ENCODE peak calls at places on chromosomes 6 and 20, in nine cellular contexts. One of them, this sample, is unnamed.

GRCh38 chr20:46694484-46694883 is 5.2 kb upstream of the TP53RK start:
- DNase-seq in T-cell: no peak
- DNase-seq in NCI-H1105 treated with DMSO at 0.1 percent for 48 hours: no peak
- DNase-seq in fibroblast of the conjunctiva: peak; percentile 26
- DNase-seq in stimulated activated CD4-positive, alpha-beta T cell treated with anti-CD3 and anti-CD28 coated beads, Interleukin-12 subunit alpha, Interleukin-12 subunit beta, amount 100 ng/mL, for 4 hours: no peak
- DNase-seq in upper lobe of left lung: no peak
- DNase-seq in astrocyte of the spinal cord: peak; percentile 18
- DNase-seq in H54: no peak
- DNase-seq in activated naive CD4-positive, alpha-beta T cell treated with Interleukin-2 at 50 U/mL for 16 hours: no peak
- DNase-seq in this sample: no peak

GRCh38 chr20:50192364-50193168 is 1.9 kb downstream of the CEBPB start:
- DNase-seq in T-cell: peak; percentile 73
- DNase-seq in NCI-H1105 treated with DMSO at 0.1 percent for 48 hours: peak; percentile 64
- DNase-seq in fibroblast of the conjunctiva: peak; percentile 94
- DNase-seq in stimulated activated CD4-positive, alpha-beta T cell treated with anti-CD3 and anti-CD28 coated beads, Interleukin-12 subunit alpha, Interleukin-12 subunit beta, amount 100 ng/mL, for 4 hours: peak; percentile 77
- DNase-seq in upper lobe of left lung: peak; percentile 93
- DNase-seq in astrocyte of the spinal cord: peak; percentile 92
- DNase-seq in H54: peak; percentile 76
- DNase-seq in activated naive CD4-positive, alpha-beta T cell treated with Interleukin-2 at 50 U/mL for 16 hours: peak; percentile 87
- DNase-seq in this sample: no peak

GRCh38 chr6:158070513-158070912 is 88.8 kb downstream of the SYNJ2 start:
- DNase-seq in T-cell: no peak
- DNase-seq in NCI-H1105 treated with DMSO at 0.1 percent for 48 hours: no peak
- DNase-seq in fibroblast of the conjunctiva: no peak
- DNase-seq in stimulated activated CD4-positive, alpha-beta T cell treated with anti-CD3 and anti-CD28 coated beads, Interleukin-12 subunit alpha, Interleukin-12 subunit beta, amount 100 ng/mL, for 4 hours: no peak
- DNase-seq in upper lobe of left lung: no peak
- DNase-seq in astrocyte of the spinal cord: no peak
- DNase-seq in H54: no peak
- DNase-seq in activated naive CD4-positive, alpha-beta T cell treated with Interleukin-2 at 50 U/mL for 16 hours: no peak
- DNase-seq in this sample: no peak

GRCh38 chr6:136710877-136711552 is 81.3 kb downstream of the MAP3K5 start:
- DNase-seq in T-cell: no peak
- DNase-seq in NCI-H1105 treated with DMSO at 0.1 percent for 48 hours: no peak
- DNase-seq in fibroblast of the conjunctiva: no peak
- DNase-seq in stimulated activated CD4-positive, alpha-beta T cell treated with anti-CD3 and anti-CD28 coated beads, Interleukin-12 subunit alpha, Interleukin-12 subunit beta, amount 100 ng/mL, for 4 hours: no peak
- DNase-seq in upper lobe of left lung: no peak
- DNase-seq in astrocyte of the spinal cord: no peak
- DNase-seq in H54: no peak
- DNase-seq in activated naive CD4-positive, alpha-beta T cell treated with Interleukin-2 at 50 U/mL for 16 hours: no peak
- DNase-seq in this sample: no peak

GRCh38 chr6:711925-712324 is 19.0 kb upstream of the EXOC2 start:
- DNase-seq in T-cell: no peak
- DNase-seq in NCI-H1105 treated with DMSO at 0.1 percent for 48 hours: no peak
- DNase-seq in fibroblast of the conjunctiva: no peak
- DNase-seq in stimulated activated CD4-positive, alpha-beta T cell treated with anti-CD3 and anti-CD28 coated beads, Interleukin-12 subunit alpha, Interleukin-12 subunit beta, amount 100 ng/mL, for 4 hours: no peak
- DNase-seq in upper lobe of left lung: no peak
- DNase-seq in astrocyte of the spinal cord: no peak
- DNase-seq in H54: no peak
- DNase-seq in activated naive CD4-positive, alpha-beta T cell treated with Interleukin-2 at 50 U/mL for 16 hours: no peak
- DNase-seq in this sample: no peak

GRCh38 chr20:23632711-23633573 is 4.8 kb downstream of the CST3 start:
- DNase-seq in T-cell: no peak
- DNase-seq in NCI-H1105 treated with DMSO at 0.1 percent for 48 hours: no peak
- DNase-seq in fibroblast of the conjunctiva: no peak
- DNase-seq in stimulated activated CD4-positive, alpha-beta T cell treated with anti-CD3 and anti-CD28 coated beads, Interleukin-12 subunit alpha, Interleukin-12 subunit beta, amount 100 ng/mL, for 4 hours: no peak
- DNase-seq in upper lobe of left lung: no peak
- DNase-seq in astrocyte of the spinal cord: no peak
- DNase-seq in H54: no peak
- DNase-seq in activated naive CD4-positive, alpha-beta T cell treated with Interleukin-2 at 50 U/mL for 16 hours: no peak
- DNase-seq in this sample: no peak

GRCh38 chr20:1242530-1242929 is 16.7 kb downstream of the RAD21L1 start:
- DNase-seq in T-cell: no peak
- DNase-seq in NCI-H1105 treated with DMSO at 0.1 percent for 48 hours: no peak
- DNase-seq in fibroblast of the conjunctiva: no peak
- DNase-seq in stimulated activated CD4-positive, alpha-beta T cell treated with anti-CD3 and anti-CD28 coated beads, Interleukin-12 subunit alpha, Interleukin-12 subunit beta, amount 100 ng/mL, for 4 hours: no peak
- DNase-seq in upper lobe of left lung: no peak
- DNase-seq in astrocyte of the spinal cord: peak; percentile 76
- DNase-seq in H54: peak; percentile 50
- DNase-seq in activated naive CD4-positive, alpha-beta T cell treated with Interleukin-2 at 50 U/mL for 16 hours: no peak
- DNase-seq in this sample: no peak

GRCh38 chr6:159819932-159820640 is 20.0 kb downstream of the PNLDC1 start:
- DNase-seq in T-cell: peak; percentile 26
- DNase-seq in NCI-H1105 treated with DMSO at 0.1 percent for 48 hours: no peak
- DNase-seq in fibroblast of the conjunctiva: no peak
- DNase-seq in stimulated activated CD4-positive, alpha-beta T cell treated with anti-CD3 and anti-CD28 coated beads, Interleukin-12 subunit alpha, Interleukin-12 subunit beta, amount 100 ng/mL, for 4 hours: peak; percentile 27
- DNase-seq in upper lobe of left lung: peak; percentile 59
- DNase-seq in astrocyte of the spinal cord: no peak
- DNase-seq in H54: no peak
- DNase-seq in activated naive CD4-positive, alpha-beta T cell treated with Interleukin-2 at 50 U/mL for 16 hours: peak; percentile 22
- DNase-seq in this sample: no peak

GRCh38 chr6:626236-626635 is 30.7 kb downstream of the HUS1B start:
- DNase-seq in T-cell: no peak
- DNase-seq in NCI-H1105 treated with DMSO at 0.1 percent for 48 hours: no peak
- DNase-seq in fibroblast of the conjunctiva: no peak
- DNase-seq in stimulated activated CD4-positive, alpha-beta T cell treated with anti-CD3 and anti-CD28 coated beads, Interleukin-12 subunit alpha, Interleukin-12 subunit beta, amount 100 ng/mL, for 4 hours: no peak
- DNase-seq in upper lobe of left lung: no peak
- DNase-seq in astrocyte of the spinal cord: peak; percentile 45
- DNase-seq in H54: no peak
- DNase-seq in activated naive CD4-positive, alpha-beta T cell treated with Interleukin-2 at 50 U/mL for 16 hours: no peak
- DNase-seq in this sample: no peak

GRCh38 chr6:119333707-119334295 is 15.8 kb downstream of the MAN1A1 start:
- DNase-seq in T-cell: no peak
- DNase-seq in NCI-H1105 treated with DMSO at 0.1 percent for 48 hours: peak; percentile 64
- DNase-seq in fibroblast of the conjunctiva: no peak
- DNase-seq in stimulated activated CD4-positive, alpha-beta T cell treated with anti-CD3 and anti-CD28 coated beads, Interleukin-12 subunit alpha, Interleukin-12 subunit beta, amount 100 ng/mL, for 4 hours: no peak
- DNase-seq in upper lobe of left lung: no peak
- DNase-seq in astrocyte of the spinal cord: no peak
- DNase-seq in H54: no peak
- DNase-seq in activated naive CD4-positive, alpha-beta T cell treated with Interleukin-2 at 50 U/mL for 16 hours: no peak
- DNase-seq in this sample: no peak

GRCh38 chr6:44054635-44055559 is 72.4 kb downstream of the MRPL14 start:
- DNase-seq in T-cell: no peak
- DNase-seq in NCI-H1105 treated with DMSO at 0.1 percent for 48 hours: no peak
- DNase-seq in fibroblast of the conjunctiva: no peak
- DNase-seq in stimulated activated CD4-positive, alpha-beta T cell treated with anti-CD3 and anti-CD28 coated beads, Interleukin-12 subunit alpha, Interleukin-12 subunit beta, amount 100 ng/mL, for 4 hours: no peak
- DNase-seq in upper lobe of left lung: no peak
- DNase-seq in astrocyte of the spinal cord: peak; percentile 63
- DNase-seq in H54: no peak
- DNase-seq in activated naive CD4-positive, alpha-beta T cell treated with Interleukin-2 at 50 U/mL for 16 hours: no peak
- DNase-seq in this sample: no peak

GRCh38 chr20:20697325-20697845 is 15.1 kb downstream of the RALGAPA2 start:
- DNase-seq in T-cell: no peak
- DNase-seq in NCI-H1105 treated with DMSO at 0.1 percent for 48 hours: no peak
- DNase-seq in fibroblast of the conjunctiva: no peak
- DNase-seq in stimulated activated CD4-positive, alpha-beta T cell treated with anti-CD3 and anti-CD28 coated beads, Interleukin-12 subunit alpha, Interleukin-12 subunit beta, amount 100 ng/mL, for 4 hours: no peak
- DNase-seq in upper lobe of left lung: no peak
- DNase-seq in astrocyte of the spinal cord: no peak
- DNase-seq in H54: no peak
- DNase-seq in activated naive CD4-positive, alpha-beta T cell treated with Interleukin-2 at 50 U/mL for 16 hours: no peak
- DNase-seq in this sample: no peak

GRCh38 chr6:53302678-53303360 is 45.9 kb downstream of the ELOVL5 start:
- DNase-seq in T-cell: no peak
- DNase-seq in NCI-H1105 treated with DMSO at 0.1 percent for 48 hours: no peak
- DNase-seq in fibroblast of the conjunctiva: peak; percentile 27
- DNase-seq in stimulated activated CD4-positive, alpha-beta T cell treated with anti-CD3 and anti-CD28 coated beads, Interleukin-12 subunit alpha, Interleukin-12 subunit beta, amount 100 ng/mL, for 4 hours: no peak
- DNase-seq in upper lobe of left lung: no peak
- DNase-seq in astrocyte of the spinal cord: peak; percentile 88
- DNase-seq in H54: peak; percentile 85
- DNase-seq in activated naive CD4-positive, alpha-beta T cell treated with Interleukin-2 at 50 U/mL for 16 hours: no peak
- DNase-seq in this sample: no peak

GRCh38 chr20:47419953-47420352 is 63.5 kb upstream of the ZMYND8 start:
- DNase-seq in T-cell: no peak
- DNase-seq in NCI-H1105 treated with DMSO at 0.1 percent for 48 hours: no peak
- DNase-seq in fibroblast of the conjunctiva: no peak
- DNase-seq in stimulated activated CD4-positive, alpha-beta T cell treated with anti-CD3 and anti-CD28 coated beads, Interleukin-12 subunit alpha, Interleukin-12 subunit beta, amount 100 ng/mL, for 4 hours: no peak
- DNase-seq in upper lobe of left lung: no peak
- DNase-seq in astrocyte of the spinal cord: no peak
- DNase-seq in H54: no peak
- DNase-seq in activated naive CD4-positive, alpha-beta T cell treated with Interleukin-2 at 50 U/mL for 16 hours: no peak
- DNase-seq in this sample: no peak

GRCh38 chr20:36717657-36718056 is 28.2 kb downstream of the NDRG3 start:
- DNase-seq in T-cell: no peak
- DNase-seq in NCI-H1105 treated with DMSO at 0.1 percent for 48 hours: peak; percentile 3
- DNase-seq in fibroblast of the conjunctiva: no peak
- DNase-seq in stimulated activated CD4-positive, alpha-beta T cell treated with anti-CD3 and anti-CD28 coated beads, Interleukin-12 subunit alpha, Interleukin-12 subunit beta, amount 100 ng/mL, for 4 hours: no peak
- DNase-seq in upper lobe of left lung: no peak
- DNase-seq in astrocyte of the spinal cord: no peak
- DNase-seq in H54: no peak
- DNase-seq in activated naive CD4-positive, alpha-beta T cell treated with Interleukin-2 at 50 U/mL for 16 hours: no peak
- DNase-seq in this sample: no peak

GRCh38 chr20:4563534-4563933 is 158.2 kb upstream of the PRND start:
- DNase-seq in T-cell: no peak
- DNase-seq in NCI-H1105 treated with DMSO at 0.1 percent for 48 hours: no peak
- DNase-seq in fibroblast of the conjunctiva: no peak
- DNase-seq in stimulated activated CD4-positive, alpha-beta T cell treated with anti-CD3 and anti-CD28 coated beads, Interleukin-12 subunit alpha, Interleukin-12 subunit beta, amount 100 ng/mL, for 4 hours: no peak
- DNase-seq in upper lobe of left lung: no peak
- DNase-seq in astrocyte of the spinal cord: peak; percentile 71
- DNase-seq in H54: no peak
- DNase-seq in activated naive CD4-positive, alpha-beta T cell treated with Interleukin-2 at 50 U/mL for 16 hours: no peak
- DNase-seq in this sample: no peak

GRCh38 chr20:10857362-10858070 is 183.7 kb upstream of the JAG1 start:
- DNase-seq in T-cell: no peak
- DNase-seq in NCI-H1105 treated with DMSO at 0.1 percent for 48 hours: no peak
- DNase-seq in fibroblast of the conjunctiva: peak; percentile 80
- DNase-seq in stimulated activated CD4-positive, alpha-beta T cell treated with anti-CD3 and anti-CD28 coated beads, Interleukin-12 subunit alpha, Interleukin-12 subunit beta, amount 100 ng/mL, for 4 hours: no peak
- DNase-seq in upper lobe of left lung: no peak
- DNase-seq in astrocyte of the spinal cord: peak; percentile 83
- DNase-seq in H54: peak; percentile 39
- DNase-seq in activated naive CD4-positive, alpha-beta T cell treated with Interleukin-2 at 50 U/mL for 16 hours: no peak
- DNase-seq in this sample: no peak

GRCh38 chr6:132498638-132499037 is 14.3 kb downstream of the STX7 start:
- DNase-seq in T-cell: no peak
- DNase-seq in NCI-H1105 treated with DMSO at 0.1 percent for 48 hours: no peak
- DNase-seq in fibroblast of the conjunctiva: no peak
- DNase-seq in stimulated activated CD4-positive, alpha-beta T cell treated with anti-CD3 and anti-CD28 coated beads, Interleukin-12 subunit alpha, Interleukin-12 subunit beta, amount 100 ng/mL, for 4 hours: no peak
- DNase-seq in upper lobe of left lung: no peak
- DNase-seq in astrocyte of the spinal cord: no peak
- DNase-seq in H54: no peak
- DNase-seq in activated naive CD4-positive, alpha-beta T cell treated with Interleukin-2 at 50 U/mL for 16 hours: no peak
- DNase-seq in this sample: no peak

GRCh38 chr6:42347456-42347855 is 104.3 kb downstream of the TRERF1 start:
- DNase-seq in T-cell: no peak
- DNase-seq in NCI-H1105 treated with DMSO at 0.1 percent for 48 hours: no peak
- DNase-seq in fibroblast of the conjunctiva: no peak
- DNase-seq in stimulated activated CD4-positive, alpha-beta T cell treated with anti-CD3 and anti-CD28 coated beads, Interleukin-12 subunit alpha, Interleukin-12 subunit beta, amount 100 ng/mL, for 4 hours: no peak
- DNase-seq in upper lobe of left lung: no peak
- DNase-seq in astrocyte of the spinal cord: no peak
- DNase-seq in H54: no peak
- DNase-seq in activated naive CD4-positive, alpha-beta T cell treated with Interleukin-2 at 50 U/mL for 16 hours: no peak
- DNase-seq in this sample: no peak

GRCh38 chr6:130143709-130144108 is 79.0 kb downstream of the SAMD3 start:
- DNase-seq in T-cell: no peak
- DNase-seq in NCI-H1105 treated with DMSO at 0.1 percent for 48 hours: no peak
- DNase-seq in fibroblast of the conjunctiva: no peak
- DNase-seq in stimulated activated CD4-positive, alpha-beta T cell treated with anti-CD3 and anti-CD28 coated beads, Interleukin-12 subunit alpha, Interleukin-12 subunit beta, amount 100 ng/mL, for 4 hours: no peak
- DNase-seq in upper lobe of left lung: no peak
- DNase-seq in astrocyte of the spinal cord: peak; percentile 42
- DNase-seq in H54: no peak
- DNase-seq in activated naive CD4-positive, alpha-beta T cell treated with Interleukin-2 at 50 U/mL for 16 hours: no peak
- DNase-seq in this sample: no peak

GRCh38 chr6:85593438-85594196 is at the start of gene SNX14:
- DNase-seq in T-cell: peak; percentile 74
- DNase-seq in NCI-H1105 treated with DMSO at 0.1 percent for 48 hours: peak; percentile 85
- DNase-seq in fibroblast of the conjunctiva: peak; percentile 94
- DNase-seq in stimulated activated CD4-positive, alpha-beta T cell treated with anti-CD3 and anti-CD28 coated beads, Interleukin-12 subunit alpha, Interleukin-12 subunit beta, amount 100 ng/mL, for 4 hours: peak; percentile 65
- DNase-seq in upper lobe of left lung: peak; percentile 98
- DNase-seq in astrocyte of the spinal cord: peak; percentile 96
- DNase-seq in H54: peak; percentile 88
- DNase-seq in activated naive CD4-positive, alpha-beta T cell treated with Interleukin-2 at 50 U/mL for 16 hours: peak; percentile 76
- DNase-seq in this sample: peak; percentile 70

GRCh38 chr6:89995296-89995695 is 101.0 kb downstream of the GJA10 start:
- DNase-seq in T-cell: no peak
- DNase-seq in NCI-H1105 treated with DMSO at 0.1 percent for 48 hours: no peak
- DNase-seq in fibroblast of the conjunctiva: no peak
- DNase-seq in stimulated activated CD4-positive, alpha-beta T cell treated with anti-CD3 and anti-CD28 coated beads, Interleukin-12 subunit alpha, Interleukin-12 subunit beta, amount 100 ng/mL, for 4 hours: no peak
- DNase-seq in upper lobe of left lung: no peak
- DNase-seq in astrocyte of the spinal cord: no peak
- DNase-seq in H54: no peak
- DNase-seq in activated naive CD4-positive, alpha-beta T cell treated with Interleukin-2 at 50 U/mL for 16 hours: no peak
- DNase-seq in this sample: no peak

GRCh38 chr6:54085526-54085925 is 25.7 kb upstream of the MLIP start:
- DNase-seq in T-cell: no peak
- DNase-seq in NCI-H1105 treated with DMSO at 0.1 percent for 48 hours: no peak
- DNase-seq in fibroblast of the conjunctiva: peak; percentile 17
- DNase-seq in stimulated activated CD4-positive, alpha-beta T cell treated with anti-CD3 and anti-CD28 coated beads, Interleukin-12 subunit alpha, Interleukin-12 subunit beta, amount 100 ng/mL, for 4 hours: no peak
- DNase-seq in upper lobe of left lung: no peak
- DNase-seq in astrocyte of the spinal cord: peak; percentile 78
- DNase-seq in H54: no peak
- DNase-seq in activated naive CD4-positive, alpha-beta T cell treated with Interleukin-2 at 50 U/mL for 16 hours: no peak
- DNase-seq in this sample: no peak

GRCh38 chr6:24296944-24297343 is 60.9 kb downstream of the DCDC2 start:
- DNase-seq in T-cell: no peak
- DNase-seq in NCI-H1105 treated with DMSO at 0.1 percent for 48 hours: no peak
- DNase-seq in fibroblast of the conjunctiva: no peak
- DNase-seq in stimulated activated CD4-positive, alpha-beta T cell treated with anti-CD3 and anti-CD28 coated beads, Interleukin-12 subunit alpha, Interleukin-12 subunit beta, amount 100 ng/mL, for 4 hours: no peak
- DNase-seq in upper lobe of left lung: no peak
- DNase-seq in astrocyte of the spinal cord: no peak
- DNase-seq in H54: no peak
- DNase-seq in activated naive CD4-positive, alpha-beta T cell treated with Interleukin-2 at 50 U/mL for 16 hours: no peak
- DNase-seq in this sample: no peak

GRCh38 chr6:170111816-170112582 is 178.9 kb downstream of the DLL1 start:
- DNase-seq in T-cell: no peak
- DNase-seq in NCI-H1105 treated with DMSO at 0.1 percent for 48 hours: no peak
- DNase-seq in fibroblast of the conjunctiva: no peak
- DNase-seq in stimulated activated CD4-positive, alpha-beta T cell treated with anti-CD3 and anti-CD28 coated beads, Interleukin-12 subunit alpha, Interleukin-12 subunit beta, amount 100 ng/mL, for 4 hours: no peak
- DNase-seq in upper lobe of left lung: peak; percentile 30
- DNase-seq in astrocyte of the spinal cord: no peak
- DNase-seq in H54: no peak
- DNase-seq in activated naive CD4-positive, alpha-beta T cell treated with Interleukin-2 at 50 U/mL for 16 hours: no peak
- DNase-seq in this sample: peak; percentile 2

GRCh38 chr20:64156136-64156885 is 7.9 kb upstream of the MYT1 start:
- DNase-seq in T-cell: no peak
- DNase-seq in NCI-H1105 treated with DMSO at 0.1 percent for 48 hours: no peak
- DNase-seq in fibroblast of the conjunctiva: no peak
- DNase-seq in stimulated activated CD4-positive, alpha-beta T cell treated with anti-CD3 and anti-CD28 coated beads, Interleukin-12 subunit alpha, Interleukin-12 subunit beta, amount 100 ng/mL, for 4 hours: no peak
- DNase-seq in upper lobe of left lung: peak; percentile 52
- DNase-seq in astrocyte of the spinal cord: no peak
- DNase-seq in H54: no peak
- DNase-seq in activated naive CD4-positive, alpha-beta T cell treated with Interleukin-2 at 50 U/mL for 16 hours: no peak
- DNase-seq in this sample: no peak

GRCh38 chr6:43723737-43724295 is 36.2 kb upstream of the MRPS18A start:
- DNase-seq in T-cell: peak; percentile 62
- DNase-seq in NCI-H1105 treated with DMSO at 0.1 percent for 48 hours: peak; percentile 39
- DNase-seq in fibroblast of the conjunctiva: peak; percentile 67
- DNase-seq in stimulated activated CD4-positive, alpha-beta T cell treated with anti-CD3 and anti-CD28 coated beads, Interleukin-12 subunit alpha, Interleukin-12 subunit beta, amount 100 ng/mL, for 4 hours: peak; percentile 65
- DNase-seq in upper lobe of left lung: no peak
- DNase-seq in astrocyte of the spinal cord: peak; percentile 54
- DNase-seq in H54: peak; percentile 86
- DNase-seq in activated naive CD4-positive, alpha-beta T cell treated with Interleukin-2 at 50 U/mL for 16 hours: peak; percentile 77
- DNase-seq in this sample: no peak

GRCh38 chr6:56040875-56041274 is 165.5 kb upstream of the BMP5 start:
- DNase-seq in T-cell: no peak
- DNase-seq in NCI-H1105 treated with DMSO at 0.1 percent for 48 hours: no peak
- DNase-seq in fibroblast of the conjunctiva: peak; percentile 81
- DNase-seq in stimulated activated CD4-positive, alpha-beta T cell treated with anti-CD3 and anti-CD28 coated beads, Interleukin-12 subunit alpha, Interleukin-12 subunit beta, amount 100 ng/mL, for 4 hours: no peak
- DNase-seq in upper lobe of left lung: no peak
- DNase-seq in astrocyte of the spinal cord: peak; percentile 52
- DNase-seq in H54: no peak
- DNase-seq in activated naive CD4-positive, alpha-beta T cell treated with Interleukin-2 at 50 U/mL for 16 hours: no peak
- DNase-seq in this sample: no peak

GRCh38 chr6:73712536-73712935 is 16.5 kb downstream of the CD109 start:
- DNase-seq in T-cell: no peak
- DNase-seq in NCI-H1105 treated with DMSO at 0.1 percent for 48 hours: no peak
- DNase-seq in fibroblast of the conjunctiva: no peak
- DNase-seq in stimulated activated CD4-positive, alpha-beta T cell treated with anti-CD3 and anti-CD28 coated beads, Interleukin-12 subunit alpha, Interleukin-12 subunit beta, amount 100 ng/mL, for 4 hours: no peak
- DNase-seq in upper lobe of left lung: no peak
- DNase-seq in astrocyte of the spinal cord: no peak
- DNase-seq in H54: no peak
- DNase-seq in activated naive CD4-positive, alpha-beta T cell treated with Interleukin-2 at 50 U/mL for 16 hours: no peak
- DNase-seq in this sample: no peak